ENCODE peak calls at places on chromosomes 13 and 19, in seven cellular contexts. C is T follicular helper cell; B is A172; R is activated CD4-positive, alpha-beta T cell treated with anti-CD3 and anti-CD28 coated beads, Interleukin-2, amount 50 U/mL, for 1 hour; A is HFF-Myc; S is non-pigmented ciliary epithelial cell; U is amniotic epithelial cell. M is an unnamed sample.

GRCh38 chr13:113837554-113838355 is 26.1 kb downstream of the GAS6 start:
- DNase-seq in R (no peak), S (peak), C (no peak), U (peak), B (peak), A (peak), M (no peak)

GRCh38 chr19:15452111-15453047 is 2.6 kb upstream of the WIZ start:
- DNase-seq in B (peak), R (peak), C (no peak), A (no peak), S (peak), U (peak), M (no peak)

GRCh38 chr13:110597041-110597689 is 18.2 kb upstream of the NAXD start:
- DNase-seq in R (no peak), A (no peak), S (no peak), U (no peak), C (no peak), B (no peak), M (no peak)

GRCh38 chr13:94966380-94966779 is 254.0 kb upstream of the SOX21 start:
- DNase-seq in A (no peak), U (no peak), B (no peak), C (no peak), R (no peak), S (no peak), M (no peak)

GRCh38 chr19:15107056-15108010 is at the start of gene SYDE1:
- DNase-seq in R (no peak), B (peak), S (no peak), C (no peak), A (no peak), U (peak), M (no peak)

GRCh38 chr19:32350492-32350891 is 5.1 kb downstream of the ZNF507 start:
- DNase-seq in R (no peak), U (no peak), C (no peak), S (no peak), B (no peak), A (no peak), M (no peak)

GRCh38 chr13:93368296-93368695 is 141.7 kb downstream of the GPC6 start:
- DNase-seq in R (no peak), S (no peak), U (no peak), C (no peak), A (no peak), B (no peak), M (no peak)

GRCh38 chr19:45791744-45792481 is 732 bp downstream of the DMWD start:
- DNase-seq in S (no peak), C (no peak), R (no peak), U (no peak), B (no peak), A (no peak), M (peak)

GRCh38 chr13:94657167-94657566 is 55.2 kb downstream of the SOX21 start:
- DNase-seq in R (no peak), B (no peak), A (no peak), C (no peak), U (peak), S (no peak), M (no peak)

GRCh38 chr13:113937073-113937472 is 36.8 kb downstream of the C13orf46 start:
- DNase-seq in S (no peak), R (no peak), C (no peak), U (no peak), B (no peak), A (no peak), M (no peak)

GRCh38 chr19:55418185-55418584 is 10.6 kb upstream of the UBE2S start:
- DNase-seq in S (peak), U (peak), C (peak), R (peak), B (peak), A (peak), M (peak)